ENCODE peak calls at places on chromosome 12, in seven cellular contexts. V is bronchial epithelial cell, H is IMR-90, D is uterus, K is choroid plexus epithelial cell, F is AG04450, L is lung. J is an unnamed sample.

GRCh38 chr12:131833896-131834641 is 5.9 kb downstream of the MMP17 start:
- DNase-seq in V (no peak), H (peak), D (no peak), K (peak), F (no peak), L (no peak), J (peak)

GRCh38 chr12:57471661-57472060 is 8.0 kb downstream of the ARHGAP9 start:
- DNase-seq in V (no peak), H (no peak), D (no peak), K (no peak), F (no peak), L (no peak), J (no peak)

GRCh38 chr12:80412343-80412953 is 31.6 kb upstream of the PTPRQ start:
- DNase-seq in V (peak), H (peak), D (no peak), K (peak), F (peak), L (no peak), J (peak)

GRCh38 chr12:20367731-20368652 is at the start of gene PDE3A:
- DNase-seq in V (peak), H (peak), D (peak), K (peak), F (no peak), L (peak), J (peak)

GRCh38 chr12:118371354-118372282 is 1.1 kb downstream of the TAOK3 start:
- DNase-seq in V (no peak), H (no peak), D (peak), K (no peak), F (no peak), L (no peak), J (no peak)

GRCh38 chr12:89154743-89155530 is 197.4 kb downstream of the DUSP6 start:
- DNase-seq in V (no peak), H (peak), D (no peak), K (peak), F (no peak), L (no peak), J (peak)

GRCh38 chr12:40622246-40622838 is 69.9 kb upstream of the CNTN1 start:
- DNase-seq in V (peak), H (peak), D (peak), K (peak), F (no peak), L (peak), J (peak)

GRCh38 chr12:124646385-124647230 is 79.2 kb upstream of the NCOR2 start:
- DNase-seq in V (no peak), H (no peak), D (no peak), K (no peak), F (no peak), L (no peak), J (no peak)

GRCh38 chr12:39824505-39825198 is 205.0 kb upstream of the ABCD2 start:
- DNase-seq in V (peak), H (peak), D (no peak), K (peak), F (no peak), L (no peak), J (peak)

GRCh38 chr12:89333564-89334252 is 18.6 kb downstream of the DUSP6 start:
- DNase-seq in V (no peak), H (no peak), D (no peak), K (no peak), F (no peak), L (no peak), J (peak)

GRCh38 chr12:79143803-79144202 is 279.2 kb downstream of the SYT1 start:
- DNase-seq in V (no peak), H (no peak), D (no peak), K (no peak), F (no peak), L (no peak), J (no peak)

GRCh38 chr12:116257213-116257612 is 20.3 kb downstream of the MED13L start:
- DNase-seq in V (no peak), H (no peak), D (no peak), K (peak), F (no peak), L (no peak), J (peak)

GRCh38 chr12:88153959-88154358 is 11.9 kb downstream of the TMTC3 start:
- DNase-seq in V (peak), H (peak), D (no peak), K (peak), F (peak), L (no peak), J (peak)

GRCh38 chr12:49552899-49553298 is 14.1 kb downstream of the KCNH3 start:
- DNase-seq in V (no peak), H (no peak), D (no peak), K (no peak), F (no peak), L (no peak), J (no peak)

GRCh38 chr12:16189849-16190248 is 87.6 kb downstream of the SLC15A5 start:
- DNase-seq in V (peak), H (peak), D (no peak), K (peak), F (no peak), L (no peak), J (peak)

GRCh38 chr12:50387972-50388478 is 8.4 kb downstream of the FAM186A start:
- DNase-seq in V (no peak), H (no peak), D (no peak), K (no peak), F (no peak), L (no peak), J (no peak)

GRCh38 chr12:19251481-19251880 is 121.9 kb downstream of the PLEKHA5 start:
- DNase-seq in V (no peak), H (no peak), D (no peak), K (peak), F (no peak), L (no peak), J (no peak)

GRCh38 chr12:44833561-44833960 is 42.6 kb downstream of the NELL2 start:
- DNase-seq in V (no peak), H (no peak), D (no peak), K (no peak), F (no peak), L (no peak), J (no peak)

GRCh38 chr12:50922820-50923219 is 29.5 kb upstream of the HIGD1C start:
- DNase-seq in V (no peak), H (peak), D (peak), K (peak), F (no peak), L (no peak), J (peak)

GRCh38 chr12:73341559-73342247 is 1069.5 kb downstream of the TRHDE start:
- DNase-seq in V (no peak), H (no peak), D (no peak), K (no peak), F (no peak), L (no peak), J (no peak)

GRCh38 chr12:8844665-8845064 is 22.2 kb downstream of the A2ML1 start:
- DNase-seq in V (no peak), H (peak), D (peak), K (peak), F (no peak), L (peak), J (peak)

GRCh38 chr12:108832730-108833354 is 24.5 kb downstream of the SSH1 start:
- DNase-seq in V (peak), H (peak), D (no peak), K (peak), F (peak), L (no peak), J (peak)

GRCh38 chr12:38161123-38162000 is 155.2 kb upstream of the ALG10B start:
- DNase-seq in V (no peak), H (no peak), D (no peak), K (no peak), F (no peak), L (no peak), J (no peak)

GRCh38 chr12:80400591-80400991 is 43.4 kb upstream of the PTPRQ start:
- DNase-seq in V (no peak), H (no peak), D (no peak), K (peak), F (no peak), L (no peak), J (no peak)

GRCh38 chr12:111488271-111488670 is 82.5 kb downstream of the SH2B3 start:
- DNase-seq in V (no peak), H (peak), D (peak), K (peak), F (no peak), L (no peak), J (peak)

GRCh38 chr12:12470751-12471300 is 91.8 kb downstream of the DUSP16 start:
- DNase-seq in V (peak), H (no peak), D (no peak), K (no peak), F (no peak), L (no peak), J (no peak)

GRCh38 chr12:61422786-61423185 is 837.4 kb upstream of the USP15 start:
- DNase-seq in V (peak), H (no peak), D (no peak), K (no peak), F (no peak), L (no peak), J (no peak)

GRCh38 chr12:106275458-106275857 is 27.1 kb upstream of the TCP11L2 start:
- DNase-seq in V (no peak), H (no peak), D (no peak), K (no peak), F (no peak), L (no peak), J (no peak)

GRCh38 chr12:3101309-3102022 is 24.3 kb downstream of the TSPAN9 start:
- DNase-seq in V (peak), H (peak), D (peak), K (peak), F (no peak), L (no peak), J (peak)

GRCh38 chr12:12582193-12582881 is 19.7 kb upstream of the DUSP16 start:
- DNase-seq in V (no peak), H (no peak), D (no peak), K (no peak), F (no peak), L (no peak), J (no peak)

GRCh38 chr12:52186135-52186840 is 5.5 kb downstream of the KRT80 start:
- DNase-seq in V (peak), H (peak), D (no peak), K (peak), F (no peak), L (no peak), J (peak)

GRCh38 chr12:70854138-70854537 is 66.4 kb downstream of the PTPRR start:
- DNase-seq in V (no peak), H (no peak), D (no peak), K (no peak), F (no peak), L (no peak), J (no peak)

GRCh38 chr12:5377997-5378596 is 53.8 kb upstream of the NTF3 start:
- DNase-seq in V (no peak), H (no peak), D (peak), K (no peak), F (no peak), L (no peak), J (no peak)

GRCh38 chr12:104672501-104673265 is 215.9 kb downstream of the CHST11 start:
- DNase-seq in V (peak), H (no peak), D (peak), K (no peak), F (no peak), L (no peak), J (no peak)

DNA sequence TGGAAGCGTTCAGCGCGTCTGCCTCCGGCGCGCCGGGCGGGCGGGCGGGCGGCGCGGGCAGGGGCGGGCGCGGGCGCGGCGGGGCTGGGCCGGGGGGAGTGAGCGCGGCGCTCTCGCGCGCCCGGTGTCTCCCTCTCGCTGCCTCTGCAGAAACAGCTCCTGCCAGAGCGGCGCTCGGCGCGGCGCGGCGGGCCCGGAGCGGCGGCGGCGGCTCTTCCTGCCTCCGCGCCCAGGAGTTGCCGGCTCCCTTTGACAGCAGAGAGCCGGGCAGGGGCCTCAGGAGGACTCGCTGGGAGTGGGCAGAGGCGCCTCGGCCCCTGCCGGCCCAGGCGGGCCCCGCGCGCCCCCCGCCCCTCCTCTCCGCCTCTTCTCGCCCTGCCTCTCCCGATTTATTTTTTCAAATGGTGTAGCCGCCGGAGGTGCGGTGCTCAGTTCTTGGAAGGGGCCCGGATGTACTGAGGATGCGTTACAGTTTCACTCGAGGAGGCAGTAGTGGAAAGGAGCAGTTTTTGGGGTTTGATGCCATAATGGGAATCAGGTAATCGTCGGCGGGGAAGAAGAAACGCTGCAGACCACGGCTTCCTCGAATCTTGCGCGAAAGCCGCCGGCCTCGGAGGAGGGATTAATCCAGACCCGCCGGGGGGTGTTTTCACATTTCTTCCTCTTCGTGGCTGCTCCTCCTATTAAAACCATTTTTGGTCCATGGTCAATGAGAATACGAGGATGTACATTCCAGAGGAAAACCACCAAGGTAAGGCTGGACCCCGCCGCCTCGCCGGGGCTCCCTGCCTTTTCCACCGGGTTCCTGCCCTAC is at the start of gene CACNA1C:
- DNase-seq in V (no peak), H (peak), D (peak), K (peak), F (no peak), L (no peak), J (peak)
- TF ChIP-seq CTCF in V (no peak), H (peak), D (peak), K (peak), F (peak), L (no peak), J (no peak)

GRCh38 chr12:31629756-31630732 is 29.4 kb upstream of the ETFBKMT start:
- DNase-seq in V (no peak), H (peak), D (peak), K (peak), F (no peak), L (no peak), J (peak)

GRCh38 chr12:31620311-31620710 is 29.4 kb upstream of the DENND5B start:
- DNase-seq in V (no peak), H (peak), D (no peak), K (peak), F (no peak), L (no peak), J (no peak)

GRCh38 chr12:31622038-31622437 is 31.1 kb upstream of the DENND5B start:
- DNase-seq in V (no peak), H (no peak), D (no peak), K (no peak), F (no peak), L (no peak), J (no peak)

DNA sequence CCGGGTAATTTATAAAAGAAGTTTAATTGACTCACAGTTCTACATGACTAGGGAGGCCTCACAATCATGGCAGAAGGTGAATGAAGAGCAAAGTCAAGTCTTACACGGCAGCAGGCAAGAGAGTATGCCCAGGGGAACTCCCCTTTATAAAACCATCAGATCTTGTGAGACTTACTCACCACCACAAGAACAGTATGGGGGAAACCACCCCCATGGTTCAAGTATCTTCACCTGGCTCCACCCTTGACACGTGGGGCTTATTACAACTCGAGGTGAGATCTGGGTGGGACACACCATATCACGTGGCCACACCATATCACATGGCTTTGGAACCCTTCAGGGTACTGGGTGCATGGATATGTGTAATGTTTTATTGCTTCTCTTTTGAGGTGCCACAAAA is 33.2 kb upstream of the ETFBKMT start:
- DNase-seq in V (no peak), H (no peak), D (no peak), K (peak), F (no peak), L (no peak), J (no peak)
- H3K4me3 ChIP-seq in V (no peak), H (no peak), D (no peak), K (no peak), F (no peak), L (no peak), J (no peak)

DNA sequence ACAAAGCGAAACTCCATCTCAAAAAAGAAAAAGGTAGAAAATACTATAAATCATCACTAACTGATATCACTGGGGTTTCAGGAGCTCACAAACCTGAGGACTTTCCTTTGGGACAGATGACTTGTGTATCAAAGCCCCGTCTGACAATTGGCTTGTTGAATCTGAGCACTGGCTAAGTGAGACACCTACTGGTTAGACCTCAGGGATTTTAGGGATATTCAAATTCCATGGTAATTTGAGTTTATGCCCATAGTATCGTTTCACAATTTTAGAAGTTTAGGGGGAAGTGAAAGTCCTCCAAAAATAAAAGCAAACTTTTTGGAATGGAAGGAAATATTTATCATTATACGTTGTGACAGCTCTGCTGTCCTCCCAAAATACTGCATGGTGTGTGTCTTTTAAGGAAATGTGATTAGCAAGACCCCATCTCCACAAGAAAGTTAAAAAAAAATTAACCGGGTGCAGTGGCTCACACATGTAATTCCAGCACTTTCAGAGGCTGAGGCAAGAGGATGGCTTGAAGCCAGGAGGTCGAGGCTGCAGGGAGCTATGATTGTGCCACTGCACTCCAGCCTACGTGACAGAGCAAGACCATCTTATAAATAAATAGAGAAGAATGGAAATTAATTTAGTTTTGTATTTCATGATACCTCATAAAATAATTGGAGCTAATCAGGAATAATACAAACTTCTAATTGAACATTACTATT is 49.2 kb downstream of the FBXL14 start:
- DNase-seq in V (peak), H (peak), D (no peak), K (peak), F (no peak), L (no peak), J (peak)
- TF ChIP-seq CTCF in V (peak), H (peak), D (no peak), K (peak), F (peak), L (no peak), J (peak)

DNA sequence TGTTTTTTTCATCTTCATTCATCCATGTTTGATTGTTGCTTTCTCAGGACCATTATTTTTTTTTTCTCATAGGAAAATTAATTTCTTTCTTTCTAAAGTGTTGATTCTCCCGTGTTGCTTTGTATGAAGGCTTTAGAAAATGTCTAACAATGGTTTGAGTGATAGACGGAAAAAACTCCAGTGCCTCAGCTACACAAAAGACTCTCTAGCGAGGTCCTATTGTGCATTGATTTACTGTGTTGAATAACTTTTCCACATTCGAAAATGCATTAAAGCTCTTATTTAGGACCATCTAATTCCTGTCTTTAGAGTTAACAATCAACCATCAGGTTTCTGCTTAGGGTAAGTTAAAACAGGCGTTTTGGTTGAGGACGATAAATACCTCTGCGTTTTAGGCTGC is 99.6 kb downstream of the PTPN11 start:
- DNase-seq in V (no peak), H (no peak), D (no peak), K (no peak), F (no peak), L (no peak), J (no peak)
- H3K4me3 ChIP-seq in V (no peak), H (no peak), D (no peak), K (no peak), F (no peak), L (no peak), J (no peak)

GRCh38 chr12:83472772-83473171 is 786.1 kb downstream of the TMTC2 start:
- DNase-seq in V (no peak), H (no peak), D (no peak), K (no peak), F (no peak), L (no peak), J (no peak)
- TF ChIP-seq CTCF in V (no peak), H (no peak), D (no peak), K (no peak), F (no peak), L (no peak), J (no peak)

J was measured in fibroblast of villous mesenchyme.